ENCODE peak calls at places on chromosome 3, in eight cellular contexts. U is DMS53; G is H54; X is NCI-H1105; B is psoas muscle; V is putamen; I is stimulated activated CD8-positive, alpha-beta memory T cell treated with anti-CD3 and anti-CD28 coated beads, Interleukin-4, amount 100 ng/mL, for 4 hours; E is fibroblast of the aortic adventitia. R is an unnamed sample.

GRCh38 chr3:104460477-104461406 is 906.0 kb upstream of the ALCAM start:
- DNase-seq in U (peak), G (no peak), X (no peak), B (no peak), V (peak), I (no peak), E (peak), R (no peak)

GRCh38 chr3:170907519-170908234 is 760 bp downstream of the EIF5A2 start:
- DNase-seq in U (no peak), G (no peak), X (no peak), B (no peak), V (no peak), I (no peak), E (peak), R (no peak)

GRCh38 chr3:39990532-39990931 is 181.1 kb downstream of the MYRIP start:
- DNase-seq in U (peak), G (peak), X (no peak), B (no peak), V (no peak), I (no peak), E (peak), R (no peak)

GRCh38 chr3:59480486-59480995 is 430.7 kb upstream of the CFAP20DC start:
- DNase-seq in U (peak), G (no peak), X (no peak), B (no peak), V (no peak), I (no peak), E (peak), R (no peak)

GRCh38 chr3:70606018-70606417 is 293.6 kb upstream of the MDFIC2 start:
- DNase-seq in U (peak), G (no peak), X (peak), B (no peak), V (no peak), I (no peak), E (no peak), R (no peak)

GRCh38 chr3:59857589-59858346 is 807.9 kb upstream of the CFAP20DC start:
- DNase-seq in U (peak), G (peak), X (peak), B (peak), V (peak), I (peak), E (peak), R (peak)

GRCh38 chr3:173467501-173467900 is 70.0 kb downstream of the NLGN1 start:
- DNase-seq in U (no peak), G (no peak), X (no peak), B (no peak), V (no peak), I (no peak), E (no peak), R (no peak)

GRCh38 chr3:113698891-113699465 is 2.5 kb upstream of the USF3 start:
- DNase-seq in U (peak), G (no peak), X (no peak), B (no peak), V (no peak), I (no peak), E (no peak), R (no peak)

GRCh38 chr3:58305882-58306661 is at the start of the genes HTD2 and RPP14:
- DNase-seq in U (peak), G (peak), X (peak), B (peak), V (peak), I (peak), E (peak), R (peak)

GRCh38 chr3:151016421-151016820 is 43.9 kb upstream of the CLRN1 start:
- DNase-seq in U (no peak), G (no peak), X (no peak), B (no peak), V (peak), I (no peak), E (peak), R (no peak)

GRCh38 chr3:128727485-128727884 is 1.5 kb downstream of the RAB7A start:
- DNase-seq in U (no peak), G (no peak), X (no peak), B (no peak), V (no peak), I (no peak), E (peak), R (no peak)

GRCh38 chr3:133295199-133295901 is 104.5 kb upstream of the BFSP2 start:
- DNase-seq in U (peak), G (no peak), X (no peak), B (no peak), V (no peak), I (no peak), E (peak), R (no peak)

GRCh38 chr3:55906896-55907295 is 419.8 kb upstream of the WNT5A start:
- DNase-seq in U (no peak), G (no peak), X (no peak), B (no peak), V (no peak), I (no peak), E (no peak), R (no peak)

GRCh38 chr3:46062679-46063078 is 35.4 kb upstream of the XCR1 start:
- DNase-seq in U (no peak), G (no peak), X (no peak), B (no peak), V (no peak), I (no peak), E (peak), R (no peak)

GRCh38 chr3:186760141-186760813 is 23.1 kb upstream of the EIF4A2 start:
- DNase-seq in U (peak), G (no peak), X (no peak), B (no peak), V (no peak), I (no peak), E (no peak), R (no peak)

GRCh38 chr3:46196261-46196957 is 11.7 kb downstream of the CCR1 start:
- DNase-seq in U (no peak), G (no peak), X (no peak), B (no peak), V (no peak), I (no peak), E (no peak), R (no peak)

GRCh38 chr3:152524198-152525140 is 255.7 kb downstream of the MBNL1 start:
- DNase-seq in U (peak), G (no peak), X (peak), B (no peak), V (peak), I (no peak), E (peak), R (peak)

GRCh38 chr3:147117631-147118030 is 288.7 kb downstream of the ZIC4 start:
- DNase-seq in U (no peak), G (no peak), X (no peak), B (no peak), V (no peak), I (no peak), E (no peak), R (no peak)

GRCh38 chr3:11651900-11652299 is 8.2 kb upstream of the VGLL4 start:
- DNase-seq in U (peak), G (no peak), X (no peak), B (no peak), V (peak), I (no peak), E (peak), R (no peak)

GRCh38 chr3:62131620-62132019 is 241.7 kb downstream of the FEZF2 start:
- DNase-seq in U (peak), G (no peak), X (no peak), B (no peak), V (no peak), I (no peak), E (peak), R (no peak)

GRCh38 chr3:155426524-155427230 is 133.2 kb upstream of the STRIT1 start:
- DNase-seq in U (peak), G (no peak), X (no peak), B (no peak), V (no peak), I (no peak), E (peak), R (no peak)

GRCh38 chr3:78255403-78255802 is 1215.5 kb downstream of the ROBO2 start:
- DNase-seq in U (no peak), G (no peak), X (no peak), B (no peak), V (no peak), I (no peak), E (peak), R (no peak)

GRCh38 chr3:189339996-189340395 is 168.2 kb downstream of the TPRG1 start:
- DNase-seq in U (no peak), G (no peak), X (no peak), B (no peak), V (no peak), I (no peak), E (no peak), R (no peak)

GRCh38 chr3:40805456-40805855 is 280.7 kb downstream of the ZNF621 start:
- DNase-seq in U (no peak), G (no peak), X (no peak), B (no peak), V (no peak), I (no peak), E (no peak), R (no peak)

GRCh38 chr3:35537265-35537664 is 102.1 kb upstream of the ARPP21 start:
- DNase-seq in U (peak), G (no peak), X (peak), B (no peak), V (no peak), I (no peak), E (peak), R (no peak)

GRCh38 chr3:53818221-53819162 is 27.7 kb downstream of the CHDH start:
- DNase-seq in U (no peak), G (no peak), X (no peak), B (no peak), V (no peak), I (no peak), E (no peak), R (no peak)

GRCh38 chr3:45417949-45418847 is 29.8 kb downstream of the LARS2 start:
- DNase-seq in U (peak), G (no peak), X (peak), B (no peak), V (no peak), I (no peak), E (no peak), R (no peak)

GRCh38 chr3:158912621-158913020 is 110.8 kb downstream of the MFSD1 start:
- DNase-seq in U (no peak), G (no peak), X (no peak), B (no peak), V (no peak), I (no peak), E (no peak), R (no peak)